ENCODE peak calls at places on chromosomes 6 and 20, in eight cellular contexts. W is substantia nigra, K is small intestine, P is immature natural killer cell, J is fibroblast of mammary gland, D is coronary artery, T is germinal center, I is AG08395. X is an unnamed sample.

GRCh38 chr6:142942238-142942637 is 2.7 kb downstream of the HIVEP2 start:
- DNase-seq in W (no peak), K (no peak), P (no peak), J (no peak), D (no peak), T (no peak), I (no peak), X (no peak)

GRCh38 chr20:50085146-50085480 is 27.8 kb downstream of the UBE2V1 start:
- DNase-seq in W (no peak), K (no peak), P (no peak), J (no peak), D (no peak), T (no peak), I (no peak), X (no peak)

GRCh38 chr6:79377830-79378460 is 143.5 kb upstream of the HMGN3 start:
- DNase-seq in W (no peak), K (no peak), P (no peak), J (peak; percentile 51), D (no peak), T (no peak), I (no peak), X (peak; percentile 1)

GRCh38 chr6:127570739-127571389 is 6.1 kb upstream of the C6orf58 start:
- DNase-seq in W (no peak), K (no peak), P (no peak), J (no peak), D (no peak), T (no peak), I (no peak), X (no peak)

GRCh38 chr6:132289761-132290160 is 111.5 kb downstream of the MOXD1 start:
- DNase-seq in W (no peak), K (no peak), P (no peak), J (no peak), D (no peak), T (no peak), I (no peak), X (no peak)

GRCh38 chr6:82910394-82910793 is 155.2 kb downstream of the UBE3D start:
- DNase-seq in W (no peak), K (no peak), P (no peak), J (no peak), D (no peak), T (no peak), I (no peak), X (no peak)

GRCh38 chr6:3759656-3760245 is 8.2 kb upstream of the PXDC1 start:
- DNase-seq in W (no peak), K (no peak), P (no peak), J (peak; percentile 88), D (no peak), T (no peak), I (peak; percentile 79), X (no peak)

GRCh38 chr20:22489614-22490286 is 94.6 kb downstream of the FOXA2 start:
- DNase-seq in W (no peak), K (peak; percentile 21), P (no peak), J (no peak), D (no peak), T (no peak), I (no peak), X (no peak)

GRCh38 chr6:18265099-18265372 is 706 bp upstream of the DEK start:
- DNase-seq in W (no peak), K (no peak), P (no peak), J (no peak), D (no peak), T (no peak), I (no peak), X (no peak)

GRCh38 chr20:57199656-57200405 is 66.6 kb downstream of the BMP7 start:
- DNase-seq in W (no peak), K (no peak), P (no peak), J (no peak), D (no peak), T (no peak), I (peak; percentile 26), X (no peak)

GRCh38 chr6:149160943-149161342 is 156.6 kb upstream of the TAB2 start:
- DNase-seq in W (no peak), K (no peak), P (no peak), J (no peak), D (no peak), T (no peak), I (no peak), X (no peak)

GRCh38 chr20:48812600-48813445 is 15.0 kb downstream of the PREX1 start:
- DNase-seq in W (peak; percentile 23), K (no peak), P (no peak), J (no peak), D (no peak), T (no peak), I (no peak), X (no peak)

GRCh38 chr6:135128268-135128914 is 52.7 kb upstream of the MYB start:
- DNase-seq in W (no peak), K (peak; percentile 24), P (peak; percentile 83), J (no peak), D (no peak), T (no peak), I (no peak), X (no peak)

GRCh38 chr6:125867483-125867935 is 76.7 kb downstream of the NCOA7 start:
- DNase-seq in W (no peak), K (no peak), P (no peak), J (peak; percentile 72), D (no peak), T (no peak), I (peak; percentile 41), X (peak; percentile 42)

GRCh38 chr20:25399038-25399430 is 8.4 kb upstream of the ABHD12 start:
- DNase-seq in W (peak; percentile 50), K (peak; percentile 81), P (peak; percentile 53), J (peak; percentile 83), D (no peak), T (peak; percentile 29), I (peak; percentile 76), X (peak; percentile 69)

GRCh38 chr6:14726816-14727493 is 518.9 kb upstream of the JARID2 start:
- DNase-seq in W (no peak), K (no peak), P (no peak), J (no peak), D (no peak), T (no peak), I (no peak), X (no peak)

GRCh38 chr6:79536615-79536968 is 638 bp downstream of the LCA5 start:
- DNase-seq in W (peak; percentile 67), K (peak; percentile 17), P (no peak), J (peak; percentile 49), D (peak; percentile 70), T (no peak), I (peak; percentile 30), X (no peak)

GRCh38 chr6:37535701-37536461 is 36.2 kb upstream of the CCDC167 start:
- DNase-seq in W (peak; percentile 67), K (no peak), P (peak; percentile 57), J (no peak), D (no peak), T (peak; percentile 51), I (no peak), X (peak; percentile 82)

GRCh38 chr20:40173877-40174276 is 515.2 kb downstream of the MAFB start:
- DNase-seq in W (no peak), K (no peak), P (no peak), J (no peak), D (no peak), T (no peak), I (no peak), X (no peak)

GRCh38 chr20:56527521-56527920 is 3.0 kb downstream of the FAM209A start:
- DNase-seq in W (no peak), K (no peak), P (no peak), J (no peak), D (no peak), T (no peak), I (no peak), X (no peak)

GRCh38 chr6:117267766-117268534 is 2.6 kb downstream of the VGLL2 start:
- DNase-seq in W (no peak), K (no peak), P (no peak), J (no peak), D (no peak), T (no peak), I (no peak), X (peak; percentile 78)

GRCh38 chr6:22825210-22825609 is 255.8 kb downstream of the HDGFL1 start:
- DNase-seq in W (no peak), K (peak; percentile 2), P (no peak), J (no peak), D (no peak), T (no peak), I (no peak), X (no peak)

GRCh38 chr20:58407966-58408557 is 19.0 kb downstream of the VAPB start:
- DNase-seq in W (no peak), K (no peak), P (no peak), J (no peak), D (no peak), T (no peak), I (no peak), X (no peak)

GRCh38 chr6:37696841-37697735 is 595 bp downstream of the MDGA1 start:
- DNase-seq in W (peak; percentile 51), K (no peak), P (peak; percentile 54), J (no peak), D (no peak), T (peak; percentile 57), I (peak; percentile 20), X (peak; percentile 79)

GRCh38 chr6:142384455-142385332 is 82.9 kb downstream of the ADGRG6 start:
- DNase-seq in W (no peak), K (no peak), P (no peak), J (peak; percentile 20), D (no peak), T (no peak), I (peak; percentile 43), X (no peak)

GRCh38 chr6:143223895-143224294 is 163.2 kb downstream of the AIG1 start:
- DNase-seq in W (peak; percentile 38), K (peak; percentile 90), P (no peak), J (peak; percentile 63), D (no peak), T (no peak), I (peak; percentile 18), X (no peak)

GRCh38 chr6:134936476-134936875 is 13.4 kb downstream of the ALDH8A1 start:
- DNase-seq in W (no peak), K (no peak), P (no peak), J (no peak), D (no peak), T (no peak), I (no peak), X (no peak)

GRCh38 chr6:46170357-46171289 is at the start of gene ENPP5:
- DNase-seq in W (peak; percentile 95), K (peak; percentile 89), P (peak; percentile 80), J (peak; percentile 62), D (peak; percentile 83), T (peak; percentile 92), I (peak; percentile 48), X (peak; percentile 95)

X was measured in H7.